ENCODE peak calls at places on chromosome 22, in four cellular contexts. P is neural crest cell, Q is pulmonary artery endothelial cell, Y is cardiac muscle cell. H is an unnamed sample.
A peak's percentile ranks its signal among the peaks of the same experiment; 100 is the strongest.

GRCh38 chr22:49330421-49331222 is 497.1 kb downstream of the BRD1 start:
- DNase-seq in P (no peak), Q (no peak), Y (no peak), H (no peak)

GRCh38 chr22:22938672-22939536 is 51.3 kb downstream of the IGLL5 start:
- DNase-seq in P (no peak), Q (no peak), Y (no peak), H (no peak)

GRCh38 chr22:21952586-21953571 is at the start of gene PPM1F:
- DNase-seq in P (peak; percentile 93), Q (no peak), Y (peak; percentile 92), H (no peak)

GRCh38 chr22:46806789-46807188 is 44.3 kb downstream of the TBC1D22A start:
- DNase-seq in P (no peak), Q (no peak), Y (no peak), H (no peak)

GRCh38 chr22:37204045-37204655 is 8.1 kb downstream of the SSTR3 start:
- DNase-seq in P (no peak), Q (no peak), Y (no peak), H (no peak)

GRCh38 chr22:24059121-24059520 is 48.0 kb downstream of the CABIN1 start:
- DNase-seq in P (no peak), Q (peak; percentile 57), Y (no peak), H (no peak)

GRCh38 chr22:46614070-46614931 is 5.9 kb upstream of the GRAMD4 start:
- DNase-seq in P (no peak), Q (no peak), Y (no peak), H (no peak)

GRCh38 chr22:43974028-43974545 is 18.8 kb downstream of the SAMM50 start:
- DNase-seq in P (no peak), Q (no peak), Y (no peak), H (no peak)

GRCh38 chr22:19983701-19984100 is 32.9 kb downstream of the ARVCF start:
- DNase-seq in P (no peak), Q (no peak), Y (no peak), H (no peak)

GRCh38 chr22:40326905-40327735 is 19.2 kb upstream of the ADSL start:
- DNase-seq in P (no peak), Q (peak; percentile 35), Y (no peak), H (no peak)

GRCh38 chr22:33803371-33803770 is 116.9 kb downstream of the LARGE1 start:
- DNase-seq in P (no peak), Q (no peak), Y (no peak), H (no peak)

GRCh38 chr22:46145361-46145851 is 4.9 kb upstream of the PPARA start:
- DNase-seq in P (no peak), Q (no peak), Y (no peak), H (no peak)

GRCh38 chr22:36385491-36386350 is 2.0 kb downstream of the MYH9 start:
- DNase-seq in P (no peak), Q (no peak), Y (no peak), H (no peak)

GRCh38 chr22:26585104-26585790 is 4.7 kb downstream of the TPST2 start:
- DNase-seq in P (no peak), Q (peak; percentile 49), Y (peak; percentile 39), H (no peak)

GRCh38 chr22:40196628-40197027 is 18.9 kb downstream of the TNRC6B start:
- DNase-seq in P (no peak), Q (peak; percentile 35), Y (no peak), H (no peak)

GRCh38 chr22:47801541-47802245 is 1039.2 kb downstream of the TBC1D22A start:
- DNase-seq in P (no peak), Q (no peak), Y (no peak), H (no peak)

GRCh38 chr22:46326066-46326680 is 9.3 kb upstream of the TRMU start:
- DNase-seq in P (no peak), Q (no peak), Y (no peak), H (no peak)

GRCh38 chr22:36425977-36426523 is 38.3 kb upstream of the MYH9 start:
- DNase-seq in P (peak; percentile 54), Q (no peak), Y (peak; percentile 55), H (no peak)

GRCh38 chr22:38239101-38239761 is 33.6 kb downstream of the TMEM184B start:
- DNase-seq in P (no peak), Q (no peak), Y (peak; percentile 25), H (no peak)

GRCh38 chr22:44942056-44942455 is 67.7 kb downstream of the PHF21B start:
- DNase-seq in P (no peak), Q (no peak), Y (no peak), H (no peak)

GRCh38 chr22:49427941-49428340 is 399.7 kb downstream of the BRD1 start:
- DNase-seq in P (no peak), Q (no peak), Y (no peak), H (no peak)

GRCh38 chr22:35037089-35037488 is 28.9 kb upstream of the ISX start:
- DNase-seq in P (peak; percentile 9), Q (no peak), Y (peak; percentile 27), H (no peak)

GRCh38 chr22:48353116-48353947 is 1474.3 kb downstream of the BRD1 start:
- DNase-seq in P (no peak), Q (no peak), Y (no peak), H (no peak)

GRCh38 chr22:22689621-22690345 is 45.4 kb downstream of the GGTLC2 start:
- DNase-seq in P (no peak), Q (no peak), Y (no peak), H (no peak)

GRCh38 chr22:38944653-38945052 is 12.8 kb upstream of the APOBEC3A start:
- DNase-seq in P (no peak), Q (no peak), Y (no peak), H (no peak)

GRCh38 chr22:46072030-46072881 is 78.1 kb upstream of the PPARA start:
- DNase-seq in P (no peak), Q (no peak), Y (no peak), H (no peak)

GRCh38 chr22:44179196-44179988 is 1.3 kb upstream of the PARVG start:
- DNase-seq in P (no peak), Q (no peak), Y (no peak), H (no peak)

GRCh38 chr22:21984793-21985192 is 2.2 kb upstream of the TOP3B start:
- DNase-seq in P (peak; percentile 48), Q (no peak), Y (peak; percentile 26), H (no peak)

GRCh38 chr22:49233507-49234100 is 594.1 kb downstream of the BRD1 start:
- DNase-seq in P (no peak), Q (no peak), Y (no peak), H (no peak)

GRCh38 chr22:32904044-32904443 is 102.5 kb downstream of the TIMP3 start:
- DNase-seq in P (peak; percentile 22), Q (no peak), Y (peak; percentile 75), H (no peak)

GRCh38 chr22:31250740-31251330 is 38.7 kb downstream of the LIMK2 start:
- DNase-seq in P (no peak), Q (no peak), Y (no peak), H (no peak)

GRCh38 chr22:20076627-20077172 is 3.3 kb upstream of the DGCR8 start:
- DNase-seq in P (no peak), Q (no peak), Y (no peak), H (no peak)

GRCh38 chr22:43996981-43997265 is 27.2 kb upstream of the PARVB start:
- DNase-seq in P (no peak), Q (no peak), Y (no peak), H (no peak)

GRCh38 chr22:45525480-45525879 is 22.8 kb downstream of the FBLN1 start:
- DNase-seq in P (no peak), Q (no peak), Y (no peak), H (no peak)

GRCh38 chr22:42622061-42622710 is 7.5 kb upstream of the POLDIP3 start:
- DNase-seq in P (no peak), Q (no peak), Y (no peak), H (no peak)

H was measured in Panc1.